ENCODE peak calls at places on chromosomes 16 and 17, in eight cellular contexts. C is fibroblast of lung, Z is H9, V is K562, E is Karpas-422, O is uterus, W is breast epithelium, R is MM.1S. Q is an unnamed sample. For H3K9me3, the result is how much of the 10 kb centered on the place peaks cover.

GRCh38 chr16:20409398-20410152 is at the start of gene ACSM5:
- DNase-seq in W (no peak), O (no peak), R (no peak), V (no peak), C (no peak), Z (no peak), E (no peak), Q (peak)

GRCh38 chr17:7393613-7394451 is 493 bp downstream of the PLSCR3 start:
- DNase-seq in R (peak), W (no peak), V (no peak), C (no peak), E (peak), Z (peak), O (no peak), Q (no peak)

GRCh38 chr17:45873728-45874127 is 20.6 kb upstream of the MAPT start:
- DNase-seq in Z (no peak), W (no peak), C (no peak), O (no peak), R (peak), E (no peak), V (no peak), Q (no peak)

GRCh38 chr17:76094046-76094445 is 9.5 kb downstream of the EXOC7 start:
- DNase-seq in E (no peak), V (no peak), R (no peak), C (no peak), Z (no peak), W (no peak), O (no peak), Q (no peak)

GRCh38 chr17:4463818-4464501 is 30.2 kb downstream of the SPNS3 start:
- DNase-seq in C (no peak), E (no peak), R (no peak), O (no peak), W (no peak), V (no peak), Z (no peak), Q (no peak)

GRCh38 chr17:72399023-72399607 is 278.3 kb downstream of the SOX9 start:
- DNase-seq in C (no peak), O (no peak), R (no peak), E (no peak), V (no peak), W (no peak), Z (no peak), Q (no peak)

GRCh38 chr17:17474341-17474740 is 2.5 kb upstream of the MED9 start:
- DNase-seq in O (no peak), R (no peak), E (no peak), V (no peak), W (no peak), Z (no peak), C (no peak), Q (no peak)

GRCh38 chr16:84963046-84963445 is 48.3 kb downstream of the ZDHHC7 start:
- DNase-seq in Z (no peak), E (no peak), V (no peak), C (no peak), W (no peak), R (no peak), O (no peak), Q (no peak)

GRCh38 chr17:31511583-31511982 is 120.1 kb downstream of the RAB11FIP4 start:
- DNase-seq in O (no peak), E (no peak), W (no peak), Z (no peak), R (no peak), C (no peak), V (no peak), Q (no peak)

GRCh38 chr16:35525979-35526590 is 2066.7 kb downstream of the TP53TG3F start:
- DNase-seq in C (no peak), W (no peak), R (peak), Z (no peak), E (no peak), O (no peak), V (no peak), Q (no peak)

GRCh38 chr16:2288701-2289100 is 20.8 kb upstream of the RNPS1 start:
- DNase-seq in V (no peak), O (no peak), W (no peak), C (no peak), Z (peak), E (no peak), R (no peak), Q (no peak)

GRCh38 chr17:13204607-13205237 is 186.9 kb upstream of the ELAC2 start:
- DNase-seq in O (no peak), W (no peak), E (no peak), V (no peak), R (no peak), C (peak), Z (no peak), Q (no peak)
- H3K9me3 ChIP-seq in O (under half), W (under half), E (under half), V (under half), R (under half), C (under half), Z (under half), Q (under half)

GRCh38 chr17:48723555-48724239 is 712 bp downstream of the PRAC2 start:
- DNase-seq in C (no peak), W (no peak), V (no peak), Z (peak), R (peak), E (no peak), O (no peak), Q (no peak)
- H3K9me3 ChIP-seq in C (under half), W (under half), V (under half), Z (under half), R (under half), E (under half), O (under half), Q (under half)

GRCh38 chr17:54348234-54348633 is 525.5 kb downstream of the KIF2B start:
- DNase-seq in W (no peak), R (no peak), Z (no peak), V (no peak), O (no peak), C (no peak), E (no peak), Q (no peak)

DNA sequence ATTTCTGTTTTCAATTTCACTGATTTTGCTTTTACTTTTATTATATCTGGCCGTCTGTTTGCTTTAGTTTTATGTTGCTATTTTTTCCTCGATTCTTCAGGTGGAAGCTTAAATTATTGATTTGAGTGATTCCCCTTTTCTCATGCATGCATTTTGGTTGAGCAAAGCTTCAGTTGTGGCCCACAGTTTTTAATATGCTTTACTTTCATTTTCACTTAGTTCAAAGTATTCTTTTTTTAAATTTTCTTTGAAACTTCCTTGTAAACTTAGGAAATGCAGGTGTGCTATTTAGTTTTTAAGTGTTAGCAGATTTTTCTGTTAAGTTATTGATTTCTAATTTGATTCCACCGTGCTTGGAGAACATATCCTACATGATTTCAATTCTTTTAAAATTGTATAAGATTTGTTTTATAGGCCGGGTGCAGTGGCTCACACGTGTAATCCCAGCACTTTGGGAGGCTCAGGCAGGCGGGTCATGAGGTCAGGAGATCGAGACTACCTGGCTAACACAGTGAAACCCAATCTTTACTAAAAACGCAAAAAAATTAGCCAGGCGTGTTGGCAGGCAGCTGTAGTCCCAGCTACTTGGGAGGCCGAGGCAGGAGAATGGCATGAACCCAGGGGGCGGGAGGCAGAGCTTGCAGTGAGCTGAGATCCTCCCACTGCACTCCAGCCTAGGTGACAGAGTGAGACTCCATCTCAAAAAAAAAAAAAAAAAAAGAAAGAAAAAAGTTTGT is 531.2 kb downstream of the KIF2B start:
- DNase-seq in Z (no peak), O (no peak), R (peak), V (no peak), C (no peak), W (no peak), E (no peak), Q (no peak)
- H3K9me3 ChIP-seq in Z (under half), O (under half), R (under half), V (under half), C (under half), W (under half), E (under half), Q (under half)

GRCh38 chr17:923633-924032 is 55.9 kb downstream of the NXN start:
- DNase-seq in E (no peak), R (no peak), O (no peak), C (no peak), W (no peak), V (no peak), Z (no peak), Q (no peak)
- H3K9me3 ChIP-seq in E (under half), R (under half), O (under half), C (under half), W (under half), V (under half), Z (under half), Q (under half)